ENCODE peak calls at places on chromosomes 5 and 9, in four cellular contexts. G is C1 segment of cervical spinal cord; K is CD8-positive, alpha-beta memory T cell; I is activated effector memory CD4-positive, alpha-beta T cell treated with Interleukin-2 at 50 U/mL for 16 hours. A is an unnamed sample.

GRCh38 chr5:68954618-68954910 is 139.2 kb upstream of the SLC30A5 start:
- DNase-seq in G (no peak), K (no peak), I (no peak), A (no peak)

GRCh38 chr9:14353222-14354056 is 39.5 kb upstream of the NFIB start:
- DNase-seq in G (peak; percentile 79), K (peak; percentile 55), I (peak; percentile 49), A (peak; percentile 93)

GRCh38 chr9:121354141-121354540 is 15.9 kb downstream of the STOM start:
- DNase-seq in G (no peak), K (no peak), I (no peak), A (no peak)

GRCh38 chr5:172690258-172691075 is 49.4 kb downstream of the NEURL1B start:
- DNase-seq in G (no peak), K (no peak), I (no peak), A (no peak)

GRCh38 chr9:121499427-121500164 is at the start of gene GGTA1:
- DNase-seq in G (peak; percentile 38), K (no peak), I (no peak), A (peak; percentile 21)

GRCh38 chr5:119355244-119355635 is 579 bp upstream of the TNFAIP8 start:
- DNase-seq in G (no peak), K (peak; percentile 17), I (no peak), A (no peak)

GRCh38 chr5:142590451-142591240 is 95.2 kb downstream of the FGF1 start:
- DNase-seq in G (no peak), K (no peak), I (no peak), A (peak; percentile 27)

GRCh38 chr9:68894502-68894901 is 119.4 kb downstream of the PRKACG start:
- DNase-seq in G (no peak), K (no peak), I (no peak), A (no peak)

GRCh38 chr9:96061293-96061987 is 185.9 kb downstream of the ERCC6L2 start:
- DNase-seq in G (peak; percentile 12), K (peak; percentile 21), I (peak; percentile 13), A (peak; percentile 39)

GRCh38 chr5:6611561-6612256 is 21.1 kb downstream of the NSUN2 start:
- DNase-seq in G (no peak), K (no peak), I (no peak), A (no peak)

GRCh38 chr9:121294866-121295661 is 27.1 kb downstream of the GSN start:
- DNase-seq in G (peak; percentile 63), K (no peak), I (no peak), A (peak; percentile 58)

GRCh38 chr9:136196465-136197371 is 8.2 kb downstream of the LHX3 start:
- DNase-seq in G (no peak), K (no peak), I (no peak), A (no peak)

GRCh38 chr5:171401167-171401947 is 13.7 kb downstream of the NPM1 start:
- DNase-seq in G (no peak), K (no peak), I (no peak), A (no peak)

GRCh38 chr5:156147251-156147947 is 179.6 kb upstream of the SGCD start:
- DNase-seq in G (no peak), K (no peak), I (no peak), A (no peak)

GRCh38 chr9:35112257-35113020 is 3.2 kb downstream of the ATOSB start:
- DNase-seq in G (peak; percentile 16), K (no peak), I (no peak), A (no peak)

GRCh38 chr5:122863240-122863639 is 17.8 kb downstream of the SNX24 start:
- DNase-seq in G (no peak), K (no peak), I (no peak), A (no peak)

GRCh38 chr5:111948078-111948477 is 191.1 kb upstream of the NREP start:
- DNase-seq in G (no peak), K (no peak), I (no peak), A (no peak)

GRCh38 chr5:158174918-158175663 is 316.1 kb upstream of the CLINT1 start:
- DNase-seq in G (peak; percentile 33), K (peak; percentile 2), I (no peak), A (peak; percentile 23)

GRCh38 chr5:103808464-103809106 is 246.0 kb upstream of the NUDT12 start:
- DNase-seq in G (peak; percentile 23), K (no peak), I (no peak), A (peak; percentile 37)

GRCh38 chr5:103562453-103563157 is at the start of gene NUDT12:
- DNase-seq in G (peak; percentile 84), K (no peak), I (peak; percentile 10), A (peak; percentile 78)

GRCh38 chr5:124315746-124316415 is 430.6 kb downstream of the ZNF608 start:
- DNase-seq in G (no peak), K (no peak), I (no peak), A (no peak)

GRCh38 chr9:7185612-7186011 is 427.8 kb downstream of the KDM4C start:
- DNase-seq in G (no peak), K (no peak), I (no peak), A (no peak)

GRCh38 chr5:172283020-172283861 is at the start of gene UBTD2:
- DNase-seq in G (peak; percentile 46), K (peak; percentile 67), I (peak; percentile 68), A (peak; percentile 65)

GRCh38 chr5:53335115-53335514 is 145.3 kb upstream of the FST start:
- DNase-seq in G (no peak), K (no peak), I (no peak), A (no peak)

GRCh38 chr9:117247271-117247670 is 167.6 kb downstream of the ASTN2 start:
- DNase-seq in G (peak; percentile 16), K (no peak), I (no peak), A (no peak)

GRCh38 chr5:62000646-62001045 is 305.4 kb upstream of the KIF2A start:
- DNase-seq in G (no peak), K (no peak), I (no peak), A (no peak)

GRCh38 chr9:137412431-137412830 is 10.5 kb downstream of the EXD3 start:
- DNase-seq in G (no peak), K (no peak), I (no peak), A (no peak)

GRCh38 chr9:89985078-89985477 is 380.3 kb downstream of the GADD45G start:
- DNase-seq in G (no peak), K (no peak), I (no peak), A (no peak)

A was measured in substantia nigra.